ENCODE peak calls at places on chromosome 5, in nine cellular contexts. One of them, this sample, is unnamed.

GRCh38 chr5:159463590-159464321 is 133.5 kb upstream of the IL12B start:
- DNase-seq in NCI-H1417 treated with DMSO at 0.1 percent for 48 hours: no peak
- DNase-seq in upper lobe of right lung: no peak
- DNase-seq in OCI-LY7: no peak
- DNase-seq in MM.1S: no peak
- DNase-seq in OCI-M1: no peak
- DNase-seq in NCI-H1105: no peak
- DNase-seq in HS-5: no peak
- DNase-seq in HuH-7.5: peak
- DNase-seq in this sample: no peak

GRCh38 chr5:172147857-172148256 is 40.2 kb downstream of the STK10 start:
- DNase-seq in NCI-H1417 treated with DMSO at 0.1 percent for 48 hours: no peak
- DNase-seq in upper lobe of right lung: no peak
- DNase-seq in OCI-LY7: no peak
- DNase-seq in MM.1S: no peak
- DNase-seq in OCI-M1: no peak
- DNase-seq in NCI-H1105: no peak
- DNase-seq in HS-5: no peak
- DNase-seq in HuH-7.5: no peak
- DNase-seq in this sample: no peak

GRCh38 chr5:124747770-124748686 is 1.6 kb upstream of the ZNF608 start:
- DNase-seq in NCI-H1417 treated with DMSO at 0.1 percent for 48 hours: no peak
- DNase-seq in upper lobe of right lung: no peak
- DNase-seq in OCI-LY7: peak
- DNase-seq in MM.1S: peak
- DNase-seq in OCI-M1: peak
- DNase-seq in NCI-H1105: no peak
- DNase-seq in HS-5: no peak
- DNase-seq in HuH-7.5: no peak
- DNase-seq in this sample: no peak

GRCh38 chr5:17314907-17315471 is 97.6 kb downstream of the BASP1 start:
- DNase-seq in NCI-H1417 treated with DMSO at 0.1 percent for 48 hours: no peak
- DNase-seq in upper lobe of right lung: no peak
- DNase-seq in OCI-LY7: peak
- DNase-seq in MM.1S: peak
- DNase-seq in OCI-M1: peak
- DNase-seq in NCI-H1105: no peak
- DNase-seq in HS-5: peak
- DNase-seq in HuH-7.5: no peak
- DNase-seq in this sample: no peak

GRCh38 chr5:58114324-58114723 is 345.6 kb downstream of the PLK2 start:
- DNase-seq in NCI-H1417 treated with DMSO at 0.1 percent for 48 hours: no peak
- DNase-seq in upper lobe of right lung: no peak
- DNase-seq in OCI-LY7: no peak
- DNase-seq in MM.1S: no peak
- DNase-seq in OCI-M1: no peak
- DNase-seq in NCI-H1105: no peak
- DNase-seq in HS-5: peak
- DNase-seq in HuH-7.5: no peak
- DNase-seq in this sample: peak

GRCh38 chr5:175447571-175447970 is 3.6 kb upstream of the DRD1 start:
- DNase-seq in NCI-H1417 treated with DMSO at 0.1 percent for 48 hours: no peak
- DNase-seq in upper lobe of right lung: no peak
- DNase-seq in OCI-LY7: no peak
- DNase-seq in MM.1S: no peak
- DNase-seq in OCI-M1: no peak
- DNase-seq in NCI-H1105: no peak
- DNase-seq in HS-5: no peak
- DNase-seq in HuH-7.5: no peak
- DNase-seq in this sample: no peak

GRCh38 chr5:61450880-61451279 is 118.8 kb downstream of the ZSWIM6 start:
- DNase-seq in NCI-H1417 treated with DMSO at 0.1 percent for 48 hours: peak
- DNase-seq in upper lobe of right lung: no peak
- DNase-seq in OCI-LY7: no peak
- DNase-seq in MM.1S: no peak
- DNase-seq in OCI-M1: no peak
- DNase-seq in NCI-H1105: peak
- DNase-seq in HS-5: peak
- DNase-seq in HuH-7.5: no peak
- DNase-seq in this sample: no peak

GRCh38 chr5:137598341-137598740 is 99.2 kb upstream of the SPOCK1 start:
- DNase-seq in NCI-H1417 treated with DMSO at 0.1 percent for 48 hours: no peak
- DNase-seq in upper lobe of right lung: no peak
- DNase-seq in OCI-LY7: no peak
- DNase-seq in MM.1S: no peak
- DNase-seq in OCI-M1: no peak
- DNase-seq in NCI-H1105: no peak
- DNase-seq in HS-5: no peak
- DNase-seq in HuH-7.5: no peak
- DNase-seq in this sample: no peak

GRCh38 chr5:170132642-170133448 is 27.1 kb downstream of the FOXI1 start:
- DNase-seq in NCI-H1417 treated with DMSO at 0.1 percent for 48 hours: no peak
- DNase-seq in upper lobe of right lung: no peak
- DNase-seq in OCI-LY7: no peak
- DNase-seq in MM.1S: no peak
- DNase-seq in OCI-M1: no peak
- DNase-seq in NCI-H1105: no peak
- DNase-seq in HS-5: peak
- DNase-seq in HuH-7.5: no peak
- DNase-seq in this sample: no peak

GRCh38 chr5:109191153-109191558 is 218.6 kb downstream of the PJA2 start:
- DNase-seq in NCI-H1417 treated with DMSO at 0.1 percent for 48 hours: no peak
- DNase-seq in upper lobe of right lung: no peak
- DNase-seq in OCI-LY7: no peak
- DNase-seq in MM.1S: peak
- DNase-seq in OCI-M1: peak
- DNase-seq in NCI-H1105: no peak
- DNase-seq in HS-5: peak
- DNase-seq in HuH-7.5: no peak
- DNase-seq in this sample: peak

GRCh38 chr5:6837519-6838110 is 124.4 kb downstream of the TENT4A start:
- DNase-seq in NCI-H1417 treated with DMSO at 0.1 percent for 48 hours: no peak
- DNase-seq in upper lobe of right lung: no peak
- DNase-seq in OCI-LY7: peak
- DNase-seq in MM.1S: no peak
- DNase-seq in OCI-M1: peak
- DNase-seq in NCI-H1105: no peak
- DNase-seq in HS-5: no peak
- DNase-seq in HuH-7.5: no peak
- DNase-seq in this sample: no peak

GRCh38 chr5:55853271-55853670 is 2.1 kb downstream of the IL31RA start:
- DNase-seq in NCI-H1417 treated with DMSO at 0.1 percent for 48 hours: no peak
- DNase-seq in upper lobe of right lung: no peak
- DNase-seq in OCI-LY7: no peak
- DNase-seq in MM.1S: no peak
- DNase-seq in OCI-M1: no peak
- DNase-seq in NCI-H1105: no peak
- DNase-seq in HS-5: no peak
- DNase-seq in HuH-7.5: no peak
- DNase-seq in this sample: peak

This sample was measured in keratinocyte.